ENCODE peak calls at places on chromosome 19, in four cellular contexts. E is SK-N-SH, A is GM12878, W is HepG2. D is an unnamed sample.

GRCh38 chr19:55820037-55820436 is 11.8 kb downstream of the NLRP11 start:
- DNase-seq in E (no peak), A (no peak), W (no peak), D (no peak)

GRCh38 chr19:17234911-17235617 is 9.0 kb downstream of the OCEL1 start:
- DNase-seq in E (peak; percentile 86), A (no peak), W (no peak), D (peak; percentile 67)

GRCh38 chr19:35350591-35350990 is 2.9 kb downstream of the FFAR1 start:
- DNase-seq in E (no peak), A (no peak), W (no peak), D (no peak)

GRCh38 chr19:24052811-24053210 is 34.2 kb upstream of the ZNF254 start:
- DNase-seq in E (no peak), A (no peak), W (no peak), D (no peak)

GRCh38 chr19:2186071-2186846 is 22.5 kb downstream of the DOT1L start:
- DNase-seq in E (no peak), A (no peak), W (no peak), D (no peak)

GRCh38 chr19:31255174-31255862 is 93.9 kb downstream of the TSHZ3 start:
- DNase-seq in E (no peak), A (no peak), W (no peak), D (no peak)

GRCh38 chr19:42096255-42096837 is 20.4 kb downstream of the ZNF574 start:
- DNase-seq in E (no peak), A (no peak), W (no peak), D (no peak)

GRCh38 chr19:3479819-3480215 is 508 bp downstream of the SMIM24 start:
- DNase-seq in E (peak; percentile 79), A (no peak), W (no peak), D (peak; percentile 47)

GRCh38 chr19:35116085-35116801 is 620 bp downstream of the FXYD3 start:
- DNase-seq in E (no peak), A (no peak), W (no peak), D (no peak)

GRCh38 chr19:38183227-38183914 is 40.7 kb downstream of the DPF1 start:
- DNase-seq in E (no peak), A (no peak), W (no peak), D (no peak)

GRCh38 chr19:18131841-18132596 is 20.9 kb upstream of the PIK3R2 start:
- DNase-seq in E (no peak), A (no peak), W (no peak), D (no peak)

GRCh38 chr19:58356971-58357797 is 3.9 kb upstream of the A1BG start:
- DNase-seq in E (no peak), A (no peak), W (no peak), D (no peak)

GRCh38 chr19:29583196-29584006 is 22.7 kb upstream of the POP4 start:
- DNase-seq in E (no peak), A (no peak), W (no peak), D (no peak)

GRCh38 chr19:34452671-34453253 is 24.6 kb downstream of the UBA2 start:
- DNase-seq in E (no peak), A (no peak), W (no peak), D (no peak)

GRCh38 chr19:3025516-3025890 is 3.6 kb downstream of the TLE2 start:
- DNase-seq in E (no peak), A (no peak), W (no peak), D (no peak)

GRCh38 chr19:281156-281853 is 9.9 kb downstream of the PLPP2 start:
- DNase-seq in E (no peak), A (no peak), W (no peak), D (no peak)

DNA sequence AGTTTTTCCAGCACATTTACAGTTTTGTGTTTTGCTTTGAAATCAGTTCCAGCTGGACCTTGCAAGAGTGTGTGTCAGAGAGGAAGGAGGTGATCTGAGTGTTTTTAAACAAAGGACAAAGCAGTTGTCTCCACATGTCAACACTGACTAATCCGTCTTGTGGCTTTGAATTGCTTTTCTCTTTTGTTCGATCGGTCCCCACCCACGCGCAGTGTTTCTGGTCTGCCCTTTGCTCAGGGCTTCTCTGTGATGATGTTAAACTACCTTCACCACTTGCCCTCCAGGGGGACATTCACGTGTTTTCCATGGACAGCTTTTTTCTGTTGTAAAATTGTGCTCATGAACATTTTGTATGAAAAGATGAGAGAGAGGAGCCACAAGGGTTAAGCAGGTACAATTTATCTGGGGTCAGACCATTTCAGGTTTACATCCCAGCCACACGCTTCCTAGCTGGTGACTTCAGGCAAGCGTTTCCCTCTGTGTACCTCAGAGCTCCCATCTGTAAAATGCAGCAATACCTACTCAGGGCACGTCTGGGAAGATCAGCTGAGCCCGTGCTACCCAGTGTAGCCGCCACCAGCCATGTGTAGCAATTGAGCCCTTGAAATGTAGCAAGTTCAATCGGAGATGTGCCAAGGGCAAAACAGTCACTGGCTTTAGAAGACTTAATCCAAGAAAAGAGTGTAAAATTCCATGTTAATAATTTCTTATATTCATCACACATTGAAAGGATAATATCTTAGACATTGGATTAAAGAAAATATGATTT is 13.5 kb upstream of the PLA2G4C start:
- DNase-seq in E (no peak), A (no peak), W (peak; percentile 39), D (peak; percentile 36)
- TF ChIP-seq PBX3 in E (peak; percentile 22), A (no peak), W (no peak), D (no peak)

GRCh38 chr19:49761625-49762311 is 1.3 kb downstream of the TSKS start:
- DNase-seq in E (no peak), A (no peak), W (peak; percentile 25), D (no peak)
- TF ChIP-seq PBX3 in E (no peak), A (no peak), W (no peak), D (no peak)

GRCh38 chr19:9752701-9753443 is 15.7 kb downstream of the ZNF846 start:
- DNase-seq in E (no peak), A (no peak), W (no peak), D (no peak)

GRCh38 chr19:9751449-9751848 is 17.1 kb downstream of the ZNF846 start:
- DNase-seq in E (no peak), A (no peak), W (peak; percentile 4), D (no peak)
- TF ChIP-seq PBX3 in E (no peak), A (no peak), W (no peak), D (no peak)

GRCh38 chr19:15445807-15446376 is 3.9 kb downstream of the WIZ start:
- DNase-seq in E (no peak), A (no peak), W (no peak), D (no peak)
- TF ChIP-seq PBX3 in E (no peak), A (no peak), W (no peak), D (no peak)

GRCh38 chr19:39557791-39558622 is 18.0 kb upstream of the EID2 start:
- DNase-seq in E (no peak), A (peak; percentile 41), W (peak; percentile 58), D (no peak)
- TF ChIP-seq PBX3 in E (no peak), A (peak; percentile 32), W (no peak), D (no peak)

GRCh38 chr19:5005096-5005495 is 36.2 kb downstream of the KDM4B start:
- DNase-seq in E (no peak), A (no peak), W (no peak), D (no peak)

GRCh38 chr19:5003781-5004180 is 34.9 kb downstream of the KDM4B start:
- DNase-seq in E (no peak), A (no peak), W (no peak), D (no peak)

GRCh38 chr19:5006821-5007220 is 37.9 kb downstream of the KDM4B start:
- DNase-seq in E (no peak), A (no peak), W (no peak), D (no peak)

GRCh38 chr19:5002143-5002542 is 33.2 kb downstream of the KDM4B start:
- DNase-seq in E (no peak), A (no peak), W (peak; percentile 84), D (no peak)

GRCh38 chr19:5006201-5006600 is 37.3 kb downstream of the KDM4B start:
- DNase-seq in E (no peak), A (no peak), W (no peak), D (no peak)
- TF ChIP-seq PBX3 in E (no peak), A (no peak), W (no peak), D (no peak)

DNA sequence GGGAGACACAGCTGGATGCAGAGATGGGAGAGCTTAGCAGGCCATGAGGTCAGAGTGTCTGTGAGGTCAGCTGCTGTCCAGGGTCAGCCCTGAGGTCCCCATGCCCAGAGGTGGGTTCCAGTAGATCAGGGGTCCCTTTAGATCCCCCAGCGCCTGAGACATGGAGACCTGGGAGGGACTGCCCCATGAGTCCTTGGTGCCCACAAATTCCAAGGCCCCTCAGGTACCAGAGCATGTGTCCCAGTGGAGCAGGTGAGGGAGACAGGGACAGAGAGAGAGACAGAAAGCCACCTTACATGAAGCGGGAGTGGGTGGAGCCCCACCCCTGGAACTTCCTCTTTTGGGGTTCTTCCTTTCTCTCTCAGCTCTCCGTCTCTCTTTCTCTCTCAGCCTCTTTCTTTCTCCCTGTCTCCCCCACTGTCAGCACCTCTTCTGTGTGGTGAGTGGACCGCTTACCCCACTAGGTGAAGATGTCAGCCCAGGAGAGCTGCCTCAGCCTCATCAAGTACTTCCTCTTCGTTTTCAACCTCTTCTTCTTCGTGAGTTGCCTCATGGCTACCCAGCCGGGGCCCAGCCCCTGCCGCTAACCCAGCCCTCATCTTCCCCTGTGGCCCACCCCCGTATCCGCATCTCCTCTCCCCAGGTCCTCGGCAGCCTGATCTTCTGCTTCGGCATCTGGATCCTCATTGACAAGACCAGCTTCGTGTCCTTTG is at the start of gene CD37:
- DNase-seq in E (no peak), A (no peak), W (no peak), D (no peak)
- TF ChIP-seq PBX3 in E (no peak), A (no peak), W (no peak), D (no peak)